ENCODE peak calls at places on chromosomes 11 and 22, in six cellular contexts. One of them, this sample, is unnamed.

GRCh38 chr11:103703437-103703836 is 333.0 kb upstream of the DDI1 start:
- DNase-seq in SJSA1: no peak
- DNase-seq in stomach: no peak
- DNase-seq in pancreas: no peak
- DNase-seq in GM23338: no peak
- DNase-seq in right lobe of liver: no peak
- DNase-seq in this sample: no peak

GRCh38 chr11:61503135-61503770 is 5.3 kb upstream of the LRRC10B start:
- DNase-seq in SJSA1: no peak
- DNase-seq in stomach: no peak
- DNase-seq in pancreas: no peak
- DNase-seq in GM23338: no peak
- DNase-seq in right lobe of liver: no peak
- DNase-seq in this sample: no peak

GRCh38 chr11:85021066-85021465 is 606.1 kb downstream of the DLG2 start:
- DNase-seq in SJSA1: no peak
- DNase-seq in stomach: no peak
- DNase-seq in pancreas: no peak
- DNase-seq in GM23338: no peak
- DNase-seq in right lobe of liver: no peak
- DNase-seq in this sample: no peak

GRCh38 chr11:127919206-127920000 is 668.0 kb downstream of the ETS1 start:
- DNase-seq in SJSA1: no peak
- DNase-seq in stomach: no peak
- DNase-seq in pancreas: no peak
- DNase-seq in GM23338: no peak
- DNase-seq in right lobe of liver: no peak
- DNase-seq in this sample: peak; percentile 95

GRCh38 chr11:134139873-134140331 is 71.0 kb downstream of the JAM3 start:
- DNase-seq in SJSA1: no peak
- DNase-seq in stomach: peak; percentile 55
- DNase-seq in pancreas: no peak
- DNase-seq in GM23338: peak; percentile 86
- DNase-seq in right lobe of liver: no peak
- DNase-seq in this sample: peak; percentile 58

GRCh38 chr11:7904910-7905309 is 26.2 kb downstream of the OR10A6 start:
- DNase-seq in SJSA1: no peak
- DNase-seq in stomach: no peak
- DNase-seq in pancreas: no peak
- DNase-seq in GM23338: peak; percentile 68
- DNase-seq in right lobe of liver: no peak
- DNase-seq in this sample: peak; percentile 47

GRCh38 chr11:72629266-72629665 is 45.0 kb downstream of the PDE2A start:
- DNase-seq in SJSA1: no peak
- DNase-seq in stomach: no peak
- DNase-seq in pancreas: no peak
- DNase-seq in GM23338: no peak
- DNase-seq in right lobe of liver: no peak
- DNase-seq in this sample: no peak

GRCh38 chr22:44247346-44247745 is 65.4 kb downstream of the SHISAL1 start:
- DNase-seq in SJSA1: peak; percentile 32
- DNase-seq in stomach: peak; percentile 3
- DNase-seq in pancreas: no peak
- DNase-seq in GM23338: no peak
- DNase-seq in right lobe of liver: no peak
- DNase-seq in this sample: no peak

GRCh38 chr22:48091656-48092223 is 1329.3 kb downstream of the TBC1D22A start:
- DNase-seq in SJSA1: no peak
- DNase-seq in stomach: no peak
- DNase-seq in pancreas: no peak
- DNase-seq in GM23338: no peak
- DNase-seq in right lobe of liver: no peak
- DNase-seq in this sample: no peak

GRCh38 chr22:36761553-36762240 is 14.2 kb downstream of the IFT27 start:
- DNase-seq in SJSA1: no peak
- DNase-seq in stomach: no peak
- DNase-seq in pancreas: no peak
- DNase-seq in GM23338: no peak
- DNase-seq in right lobe of liver: no peak
- DNase-seq in this sample: no peak

GRCh38 chr22:29907753-29908515 is 25.0 kb downstream of the MTMR3 start:
- DNase-seq in SJSA1: peak; percentile 90
- DNase-seq in stomach: peak; percentile 92
- DNase-seq in pancreas: peak; percentile 88
- DNase-seq in GM23338: peak; percentile 14
- DNase-seq in right lobe of liver: peak; percentile 80
- DNase-seq in this sample: peak; percentile 94

GRCh38 chr11:116084511-116084910 is 580.3 kb upstream of the CADM1 start:
- DNase-seq in SJSA1: no peak
- DNase-seq in stomach: no peak
- DNase-seq in pancreas: no peak
- DNase-seq in GM23338: no peak
- DNase-seq in right lobe of liver: no peak
- DNase-seq in this sample: no peak

GRCh38 chr22:37273126-37273845 is 9.0 kb upstream of the CYTH4 start:
- DNase-seq in SJSA1: no peak
- DNase-seq in stomach: no peak
- DNase-seq in pancreas: no peak
- DNase-seq in GM23338: no peak
- DNase-seq in right lobe of liver: peak; percentile 12
- DNase-seq in this sample: peak; percentile 33

GRCh38 chr22:30857791-30858190 is 110.8 kb downstream of the MORC2 start:
- DNase-seq in SJSA1: no peak
- DNase-seq in stomach: peak; percentile 17
- DNase-seq in pancreas: no peak
- DNase-seq in GM23338: no peak
- DNase-seq in right lobe of liver: no peak
- DNase-seq in this sample: no peak

GRCh38 chr11:279966-280761 is 2.0 kb downstream of the NLRP6 start:
- DNase-seq in SJSA1: no peak
- DNase-seq in stomach: no peak
- DNase-seq in pancreas: peak; percentile 83
- DNase-seq in GM23338: peak; percentile 74
- DNase-seq in right lobe of liver: peak; percentile 86
- DNase-seq in this sample: peak; percentile 38

GRCh38 chr22:47236718-47237117 is 474.3 kb downstream of the TBC1D22A start:
- DNase-seq in SJSA1: no peak
- DNase-seq in stomach: no peak
- DNase-seq in pancreas: no peak
- DNase-seq in GM23338: no peak
- DNase-seq in right lobe of liver: no peak
- DNase-seq in this sample: no peak

GRCh38 chr11:45673441-45673840 is 8.0 kb upstream of the CHST1 start:
- DNase-seq in SJSA1: no peak
- DNase-seq in stomach: no peak
- DNase-seq in pancreas: no peak
- DNase-seq in GM23338: no peak
- DNase-seq in right lobe of liver: no peak
- DNase-seq in this sample: no peak

GRCh38 chr11:1532606-1533341 is 39.3 kb downstream of the DUSP8 start:
- DNase-seq in SJSA1: no peak
- DNase-seq in stomach: no peak
- DNase-seq in pancreas: no peak
- DNase-seq in GM23338: no peak
- DNase-seq in right lobe of liver: no peak
- DNase-seq in this sample: peak; percentile 63

GRCh38 chr11:13098067-13098466 is 89.0 kb downstream of the RASSF10 start:
- DNase-seq in SJSA1: no peak
- DNase-seq in stomach: no peak
- DNase-seq in pancreas: no peak
- DNase-seq in GM23338: no peak
- DNase-seq in right lobe of liver: no peak
- DNase-seq in this sample: peak; percentile 99

GRCh38 chr11:3942160-3942955 is 86.9 kb downstream of the STIM1 start:
- DNase-seq in SJSA1: no peak
- DNase-seq in stomach: peak; percentile 29
- DNase-seq in pancreas: no peak
- DNase-seq in GM23338: no peak
- DNase-seq in right lobe of liver: no peak
- DNase-seq in this sample: no peak

GRCh38 chr11:129322941-129323340 is 52.7 kb upstream of the BARX2 start:
- DNase-seq in SJSA1: no peak
- DNase-seq in stomach: no peak
- DNase-seq in pancreas: no peak
- DNase-seq in GM23338: no peak
- DNase-seq in right lobe of liver: no peak
- DNase-seq in this sample: no peak

GRCh38 chr11:129323896-129324522 is 51.6 kb upstream of the BARX2 start:
- DNase-seq in SJSA1: no peak
- DNase-seq in stomach: peak; percentile 43
- DNase-seq in pancreas: peak; percentile 35
- DNase-seq in GM23338: no peak
- DNase-seq in right lobe of liver: no peak
- DNase-seq in this sample: no peak

GRCh38 chr11:129326921-129327320 is 48.7 kb upstream of the BARX2 start:
- DNase-seq in SJSA1: no peak
- DNase-seq in stomach: no peak
- DNase-seq in pancreas: no peak
- DNase-seq in GM23338: no peak
- DNase-seq in right lobe of liver: no peak
- DNase-seq in this sample: no peak

GRCh38 chr11:129321076-129321475 is 54.6 kb upstream of the BARX2 start:
- DNase-seq in SJSA1: no peak
- DNase-seq in stomach: no peak
- DNase-seq in pancreas: no peak
- DNase-seq in GM23338: no peak
- DNase-seq in right lobe of liver: no peak
- DNase-seq in this sample: no peak

GRCh38 chr11:129324533-129325175 is 51.0 kb upstream of the BARX2 start:
- DNase-seq in SJSA1: no peak
- DNase-seq in stomach: peak; percentile 50
- DNase-seq in pancreas: peak; percentile 43
- DNase-seq in GM23338: no peak
- DNase-seq in right lobe of liver: peak; percentile 74
- DNase-seq in this sample: no peak
- H3K27ac ChIP-seq in SJSA1: no peak overlapping the region
- H3K27ac ChIP-seq in stomach: peak overlapping the region; percentile 48
- H3K27ac ChIP-seq in pancreas: peak overlapping the region; percentile 9
- H3K27ac ChIP-seq in GM23338: no peak overlapping the region
- H3K27ac ChIP-seq in right lobe of liver: peak overlapping the region; percentile 78
- H3K27ac ChIP-seq in this sample: no peak overlapping the region

GRCh38 chr11:130516868-130517505 is 68.5 kb downstream of the ADAMTS15 start:
- DNase-seq in SJSA1: no peak
- DNase-seq in stomach: no peak
- DNase-seq in pancreas: no peak
- DNase-seq in GM23338: peak; percentile 34
- DNase-seq in right lobe of liver: no peak
- DNase-seq in this sample: no peak
- H3K36me3 ChIP-seq in SJSA1: no peaks in the 10 kb centered on the region
- H3K36me3 ChIP-seq in stomach: no peaks in the 10 kb centered on the region
- H3K36me3 ChIP-seq in pancreas: no peaks in the 10 kb centered on the region
- H3K36me3 ChIP-seq in GM23338: no peaks in the 10 kb centered on the region
- H3K36me3 ChIP-seq in right lobe of liver: no peaks in the 10 kb centered on the region
- H3K36me3 ChIP-seq in this sample: no peaks in the 10 kb centered on the region

GRCh38 chr11:35420371-35420770 is 1.0 kb upstream of the SLC1A2 start:
- DNase-seq in SJSA1: no peak
- DNase-seq in stomach: peak; percentile 39
- DNase-seq in pancreas: peak; percentile 21
- DNase-seq in GM23338: peak; percentile 53
- DNase-seq in right lobe of liver: no peak
- DNase-seq in this sample: no peak

GRCh38 chr11:35418282-35418846 is 994 bp downstream of the SLC1A2 start:
- DNase-seq in SJSA1: no peak
- DNase-seq in stomach: no peak
- DNase-seq in pancreas: peak; percentile 26
- DNase-seq in GM23338: peak; percentile 80
- DNase-seq in right lobe of liver: no peak
- DNase-seq in this sample: no peak

GRCh38 chr11:35418847-35419712 is at the start of gene SLC1A2:
- DNase-seq in SJSA1: no peak
- DNase-seq in stomach: no peak
- DNase-seq in pancreas: peak; percentile 11
- DNase-seq in GM23338: peak; percentile 81
- DNase-seq in right lobe of liver: no peak
- DNase-seq in this sample: no peak

GRCh38 chr11:35415488-35415887 is 3.9 kb downstream of the SLC1A2 start:
- DNase-seq in SJSA1: no peak
- DNase-seq in stomach: no peak
- DNase-seq in pancreas: no peak
- DNase-seq in GM23338: no peak
- DNase-seq in right lobe of liver: no peak
- DNase-seq in this sample: no peak

DNA sequence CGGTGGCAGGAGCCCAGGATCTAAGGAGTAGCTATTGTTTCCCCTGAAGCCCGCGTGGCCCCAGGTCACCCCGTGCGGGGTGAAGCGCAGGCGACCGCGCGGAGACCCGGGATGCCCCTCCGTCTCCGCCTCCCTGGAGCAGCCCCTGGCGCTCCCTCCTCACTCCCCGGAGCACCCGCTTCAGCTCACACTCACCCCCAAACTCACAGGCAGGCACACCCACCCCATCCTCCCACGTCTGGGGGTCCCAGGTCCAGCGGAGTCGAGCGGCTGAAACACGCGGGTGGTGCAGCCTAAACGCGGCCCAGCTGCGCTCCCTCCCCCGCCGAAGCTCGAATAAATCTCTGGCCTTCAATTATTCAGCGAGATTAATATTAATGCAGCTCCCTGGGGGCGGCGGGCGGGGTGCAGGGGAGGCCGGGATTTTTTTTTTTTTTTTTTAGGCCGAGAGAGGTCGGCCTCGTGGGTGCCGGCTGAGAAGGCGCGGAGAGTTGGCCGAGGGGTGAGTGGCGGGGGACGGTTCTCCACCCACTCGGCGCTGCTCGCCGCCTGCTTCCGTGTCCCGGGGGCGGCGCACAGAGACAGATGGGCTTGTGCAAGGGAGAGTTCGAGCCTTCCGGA is 465 bp upstream of the SLC1A2 start:
- DNase-seq in SJSA1: no peak
- DNase-seq in stomach: no peak
- DNase-seq in pancreas: peak; percentile 24
- DNase-seq in GM23338: peak; percentile 22
- DNase-seq in right lobe of liver: no peak
- DNase-seq in this sample: no peak
- H3K27ac ChIP-seq in SJSA1: no peak overlapping the region
- H3K27ac ChIP-seq in stomach: no peak overlapping the region
- H3K27ac ChIP-seq in pancreas: no peak overlapping the region
- H3K27ac ChIP-seq in GM23338: no peak overlapping the region
- H3K27ac ChIP-seq in right lobe of liver: no peak overlapping the region
- H3K27ac ChIP-seq in this sample: no peak overlapping the region

DNA sequence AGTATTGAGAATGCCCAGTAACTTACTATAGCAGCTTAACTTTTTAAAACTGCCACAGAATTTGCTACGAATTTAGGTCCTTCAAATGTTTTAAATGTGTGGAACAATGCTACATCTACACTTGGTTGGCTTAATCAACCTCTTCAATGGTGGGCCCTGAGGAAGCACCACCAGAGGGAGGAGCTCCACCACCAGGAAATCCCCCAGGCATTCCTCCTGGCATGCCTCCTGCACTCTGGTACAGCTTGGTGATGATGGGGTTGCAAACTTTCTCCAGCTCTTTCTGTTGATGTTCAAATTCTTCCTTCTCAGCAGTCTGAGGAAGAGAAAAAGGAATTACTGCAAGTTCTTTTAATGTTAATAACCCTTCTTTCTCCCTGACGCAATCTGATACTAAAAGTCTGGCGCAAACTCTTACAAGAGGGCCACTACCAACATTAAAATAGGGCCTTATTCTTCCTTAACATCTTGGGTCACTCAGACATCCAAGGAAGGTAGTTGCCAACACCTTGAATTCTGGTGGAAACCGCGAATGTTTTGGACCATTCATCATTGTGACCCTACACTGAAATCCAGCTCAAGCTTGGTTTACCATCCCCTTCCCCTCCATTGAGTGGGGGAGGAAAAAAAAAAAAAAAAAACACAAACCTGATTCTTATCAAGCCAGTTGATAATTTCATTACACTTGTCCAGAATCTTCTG is 4.2 kb downstream of the HSPA8 start:
- DNase-seq in SJSA1: no peak
- DNase-seq in stomach: no peak
- DNase-seq in pancreas: no peak
- DNase-seq in GM23338: no peak
- DNase-seq in right lobe of liver: no peak
- DNase-seq in this sample: no peak
- H3K36me3 ChIP-seq in SJSA1: peaks cover 76% of the 10 kb centered on the region
- H3K36me3 ChIP-seq in stomach: peaks cover 76% of the 10 kb centered on the region
- H3K36me3 ChIP-seq in pancreas: peaks cover 45% of the 10 kb centered on the region
- H3K36me3 ChIP-seq in GM23338: peaks cover 57% of the 10 kb centered on the region
- H3K36me3 ChIP-seq in right lobe of liver: peaks cover 83% of the 10 kb centered on the region
- H3K36me3 ChIP-seq in this sample: peaks cover 60% of the 10 kb centered on the region

This sample was measured in mammary epithelial cell.